ENCODE peak calls at places on chromosomes 13 and 19, in six cellular contexts. J is stimulated activated CD4-positive, alpha-beta T cell treated with anti-CD3 and anti-CD28 coated beads, Interleukin-4, amount 100 ng/mL, for 4 hours; Z is posterior vena cava; I is LoVo; T is AG04449; N is HFFc6. P is an unnamed sample.

GRCh38 chr13:113653264-113654174 is 4.5 kb downstream of the ATP4B start:
- DNase-seq in N (no peak), J (no peak), I (no peak), T (no peak), Z (peak; percentile 56), P (no peak)

GRCh38 chr13:48843630-48844380 is 131.9 kb upstream of the FNDC3A start:
- DNase-seq in J (no peak), T (no peak), I (no peak), Z (no peak), N (no peak), P (no peak)

GRCh38 chr19:898663-899062 is 5.4 kb downstream of the RNU6-9 start:
- DNase-seq in N (no peak), I (no peak), T (no peak), J (no peak), Z (no peak), P (no peak)

GRCh38 chr19:4174895-4175668 is 7.3 kb downstream of the SIRT6 start:
- DNase-seq in N (no peak), Z (no peak), T (no peak), J (no peak), I (no peak), P (no peak)

GRCh38 chr19:5693195-5694166 is 3.4 kb downstream of the RPL36 start:
- DNase-seq in I (no peak), Z (peak; percentile 61), T (no peak), J (no peak), N (no peak), P (no peak)

GRCh38 chr13:51240178-51240577 is 18.0 kb downstream of the FAM124A start:
- DNase-seq in I (no peak), N (no peak), J (no peak), T (no peak), Z (no peak), P (no peak)

GRCh38 chr13:40064723-40065122 is 409.3 kb downstream of the COG6 start:
- DNase-seq in Z (no peak), N (peak; percentile 41), J (no peak), T (peak; percentile 23), I (peak; percentile 61), P (peak; percentile 42)

GRCh38 chr13:114151565-114152284 is 19.3 kb upstream of the RASA3 start:
- DNase-seq in T (no peak), I (peak; percentile 86), Z (peak; percentile 78), J (peak; percentile 44), N (no peak), P (no peak)

GRCh38 chr19:6692027-6692426 is 22.1 kb upstream of the TNFSF14 start:
- DNase-seq in T (no peak), Z (peak; percentile 25), I (no peak), J (no peak), N (no peak), P (no peak)

GRCh38 chr13:26186141-26186870 is 35.8 kb downstream of the RNF6 start:
- DNase-seq in N (peak; percentile 82), J (peak; percentile 88), T (peak; percentile 49), I (peak; percentile 93), Z (peak; percentile 95), P (peak; percentile 82)

GRCh38 chr13:80437212-80437611 is 96.3 kb upstream of the SPRY2 start:
- DNase-seq in Z (no peak), T (no peak), N (no peak), J (no peak), I (no peak), P (no peak)

GRCh38 chr19:970695-971094 is 13.4 kb upstream of the WDR18 start:
- DNase-seq in N (no peak), I (no peak), Z (no peak), T (no peak), J (no peak), P (no peak)

GRCh38 chr13:42001580-42001979 is 40.7 kb upstream of the VWA8 start:
- DNase-seq in Z (no peak), T (peak; percentile 70), I (no peak), N (peak; percentile 80), J (no peak), P (no peak)

GRCh38 chr19:42172261-42172660 is 40.0 kb upstream of the POU2F2 start:
- DNase-seq in T (no peak), J (no peak), N (no peak), I (no peak), Z (no peak), P (no peak)

GRCh38 chr13:48155850-48156249 is 60.9 kb upstream of the MED4 start:
- DNase-seq in J (no peak), T (no peak), Z (no peak), I (peak; percentile 80), N (peak; percentile 25), P (peak; percentile 73)

P was measured in NCI-H460.